ENCODE peak calls at places on chromosomes 11 and 22, in ten cellular contexts. N, X, B, T, E, I, Q, K, O and D are unnamed samples.

GRCh38 chr22:17917490-17917983 is 106.8 kb downstream of the MICAL3 start:
- DNase-seq in N (no peak), X (no peak), B (no peak), T (no peak), E (no peak), I (peak), Q (no peak), K (no peak), O (no peak), D (no peak)

GRCh38 chr11:76598426-76598839 is 72.1 kb downstream of the LRRC32 start:
- DNase-seq in N (no peak), X (peak), B (no peak), T (no peak), E (peak), I (peak), Q (peak), K (no peak), O (no peak), D (no peak)

GRCh38 chr22:38230108-38230825 is 28.5 kb downstream of the MAFF start:
- DNase-seq in N (no peak), X (peak), B (peak), T (peak), E (peak), I (peak), Q (no peak), K (no peak), O (peak), D (no peak)

GRCh38 chr22:38882480-38882879 is 10.5 kb upstream of the CBX6 start:
- DNase-seq in N (no peak), X (no peak), B (no peak), T (no peak), E (peak), I (no peak), Q (no peak), K (no peak), O (no peak), D (no peak)

GRCh38 chr11:128502736-128503135 is 84.6 kb downstream of the ETS1 start:
- DNase-seq in N (no peak), X (no peak), B (no peak), T (no peak), E (peak), I (no peak), Q (no peak), K (no peak), O (no peak), D (no peak)

GRCh38 chr11:26134053-26134452 is 197.9 kb upstream of the ANO3 start:
- DNase-seq in N (no peak), X (no peak), B (no peak), T (no peak), E (no peak), I (no peak), Q (no peak), K (no peak), O (no peak), D (no peak)

GRCh38 chr11:267491-267994 is 10.7 kb upstream of the NLRP6 start:
- DNase-seq in N (no peak), X (no peak), B (peak), T (peak), E (no peak), I (peak), Q (peak), K (no peak), O (no peak), D (no peak)

GRCh38 chr22:22836635-22837034 is 51.0 kb upstream of the IGLL5 start:
- DNase-seq in N (no peak), X (no peak), B (no peak), T (no peak), E (peak), I (no peak), Q (no peak), K (no peak), O (no peak), D (no peak)

GRCh38 chr11:66639066-66639813 is 737 bp downstream of the RBM4 start:
- DNase-seq in N (no peak), X (no peak), B (no peak), T (peak), E (peak), I (no peak), Q (no peak), K (no peak), O (no peak), D (no peak)

GRCh38 chr11:113895367-113896155 is 9.0 kb upstream of the HTR3B start:
- DNase-seq in N (no peak), X (no peak), B (no peak), T (no peak), E (peak), I (no peak), Q (no peak), K (no peak), O (no peak), D (no peak)

GRCh38 chr11:2086239-2087040 is 52.7 kb downstream of the IGF2 start:
- DNase-seq in N (no peak), X (no peak), B (no peak), T (no peak), E (no peak), I (no peak), Q (no peak), K (no peak), O (no peak), D (no peak)

GRCh38 chr22:27654536-27655445 is 146.8 kb downstream of the MN1 start:
- DNase-seq in N (no peak), X (no peak), B (no peak), T (no peak), E (no peak), I (no peak), Q (no peak), K (no peak), O (no peak), D (no peak)

GRCh38 chr22:38758276-38758945 is 2.6 kb upstream of the SUN2 start:
- DNase-seq in N (peak), X (no peak), B (no peak), T (peak), E (no peak), I (peak), Q (no peak), K (no peak), O (peak), D (no peak)

GRCh38 chr11:121291319-121291718 is 1.3 kb upstream of the SC5D start:
- DNase-seq in N (no peak), X (no peak), B (no peak), T (peak), E (no peak), I (no peak), Q (no peak), K (no peak), O (no peak), D (no peak)

GRCh38 chr22:37546436-37547248 is 13.6 kb upstream of the CDC42EP1 start:
- DNase-seq in N (no peak), X (no peak), B (peak), T (no peak), E (peak), I (no peak), Q (no peak), K (no peak), O (no peak), D (no peak)

GRCh38 chr11:1743587-1744136 is 6.7 kb downstream of the IFITM10 start:
- DNase-seq in N (no peak), X (no peak), B (no peak), T (no peak), E (no peak), I (no peak), Q (no peak), K (no peak), O (no peak), D (no peak)

GRCh38 chr11:774873-775592 is 2.3 kb downstream of the GATD1 start:
- DNase-seq in N (no peak), X (no peak), B (no peak), T (no peak), E (peak), I (no peak), Q (no peak), K (no peak), O (no peak), D (no peak)

GRCh38 chr22:20951932-20952380 is 15.1 kb upstream of the AIFM3 start:
- DNase-seq in N (no peak), X (no peak), B (no peak), T (no peak), E (no peak), I (no peak), Q (no peak), K (no peak), O (no peak), D (no peak)

GRCh38 chr22:36758792-36759271 is 17.1 kb downstream of the IFT27 start:
- DNase-seq in N (no peak), X (no peak), B (no peak), T (no peak), E (no peak), I (no peak), Q (no peak), K (no peak), O (no peak), D (no peak)

GRCh38 chr11:11446967-11447366 is 93.9 kb upstream of the CSNK2A3 start:
- DNase-seq in N (no peak), X (no peak), B (no peak), T (no peak), E (no peak), I (no peak), Q (no peak), K (no peak), O (no peak), D (no peak)

GRCh38 chr11:1041936-1042608 is 5.6 kb upstream of the MUC6 start:
- DNase-seq in N (no peak), X (no peak), B (no peak), T (no peak), E (no peak), I (no peak), Q (no peak), K (no peak), O (no peak), D (no peak)

GRCh38 chr22:19916006-19916405 is 25.6 kb upstream of the COMT start:
- DNase-seq in N (no peak), X (no peak), B (no peak), T (no peak), E (no peak), I (no peak), Q (no peak), K (no peak), O (no peak), D (no peak)

GRCh38 chr22:34851918-34852662 is 213.9 kb upstream of the ISX start:
- DNase-seq in N (no peak), X (no peak), B (no peak), T (no peak), E (peak), I (no peak), Q (no peak), K (no peak), O (no peak), D (no peak)

GRCh38 chr11:120198403-120198786 is 12.4 kb upstream of the OAF start:
- DNase-seq in N (no peak), X (no peak), B (no peak), T (no peak), E (no peak), I (no peak), Q (no peak), K (no peak), O (no peak), D (no peak)

GRCh38 chr11:79087957-79088318 is 352.9 kb downstream of the TENM4 start:
- DNase-seq in N (no peak), X (no peak), B (no peak), T (no peak), E (peak), I (no peak), Q (no peak), K (peak), O (no peak), D (no peak)